ENCODE peak calls at places on chromosomes 6 and 20, in eight cellular contexts. U is stomach, D is choroid plexus epithelial cell, R is HFFc6, A is fibroblast of villous mesenchyme, M is natural killer cell, H is breast epithelium, J is WTC11. F is an unnamed sample.

GRCh38 chr6:135331002-135331401 is 149.9 kb downstream of the MYB start:
- DNase-seq in U (no peak), J (no peak), M (no peak), R (peak), H (no peak), D (peak), A (no peak), F (peak)

GRCh38 chr6:150857906-150858365 is 7.6 kb upstream of the MTHFD1L start:
- DNase-seq in R (no peak), M (no peak), D (no peak), U (no peak), H (no peak), A (no peak), J (no peak), F (no peak)

GRCh38 chr6:13767121-13767794 is 47.1 kb downstream of the MCUR1 start:
- DNase-seq in M (no peak), A (peak), D (peak), J (peak), H (no peak), R (peak), U (no peak), F (peak)

GRCh38 chr6:144007779-144008500 is at the start of gene PLAGL1:
- DNase-seq in J (peak), A (peak), H (no peak), D (peak), M (no peak), R (peak), U (peak), F (peak)

GRCh38 chr6:121549741-121550140 is 114.3 kb downstream of the GJA1 start:
- DNase-seq in U (no peak), M (no peak), R (peak), H (no peak), A (peak), J (no peak), D (peak), F (no peak)

GRCh38 chr6:32108094-32108627 is 977 bp downstream of the TNXB start:
- DNase-seq in H (peak), M (no peak), U (peak), R (peak), A (peak), J (no peak), D (peak), F (no peak)

GRCh38 chr20:62918830-62919229 is 7.5 kb downstream of the DIDO1 start:
- DNase-seq in H (no peak), U (no peak), M (no peak), J (peak), A (no peak), D (no peak), R (no peak), F (no peak)

GRCh38 chr20:51042064-51042463 is 19.2 kb upstream of the KCNG1 start:
- DNase-seq in R (no peak), J (no peak), M (no peak), H (no peak), A (no peak), U (no peak), D (no peak), F (no peak)

GRCh38 chr6:138769102-138769676 is 4.4 kb upstream of the CCDC28A start:
- DNase-seq in U (no peak), R (no peak), H (no peak), J (no peak), D (no peak), A (peak), M (no peak), F (no peak)

GRCh38 chr20:17849901-17850673 is 118.5 kb downstream of the SNX5 start:
- DNase-seq in R (peak), J (no peak), A (peak), D (peak), H (no peak), U (peak), M (no peak), F (no peak)

GRCh38 chr6:45072673-45073072 is 255.5 kb upstream of the RUNX2 start:
- DNase-seq in M (no peak), A (no peak), H (no peak), D (no peak), J (no peak), R (no peak), U (no peak), F (no peak)

GRCh38 chr20:62088258-62089127 is 22.8 kb upstream of the TAF4 start:
- DNase-seq in U (no peak), J (no peak), M (no peak), A (peak), R (peak), H (no peak), D (peak), F (no peak)

GRCh38 chr20:24981282-24981681 is 11.3 kb downstream of the APMAP start:
- DNase-seq in J (no peak), R (no peak), A (no peak), U (no peak), M (no peak), D (no peak), H (no peak), F (no peak)

GRCh38 chr20:63500151-63500901 is 1.4 kb upstream of the EEF1A2 start:
- DNase-seq in M (no peak), U (no peak), J (no peak), A (no peak), H (no peak), D (no peak), R (no peak), F (no peak)

GRCh38 chr6:158452191-158452590 is 107.7 kb upstream of the TMEM181 start:
- DNase-seq in M (no peak), U (no peak), D (no peak), A (no peak), H (no peak), R (no peak), J (no peak), F (no peak)

GRCh38 chr6:39344821-39345280 is 22.3 kb upstream of the KCNK16 start:
- DNase-seq in U (no peak), J (peak), A (no peak), D (peak), R (no peak), M (no peak), H (no peak), F (no peak)

GRCh38 chr6:74284266-74284665 is 588.3 kb downstream of the CD109 start:
- DNase-seq in H (no peak), D (no peak), A (peak), M (no peak), U (no peak), J (no peak), R (no peak), F (no peak)
- TF ChIP-seq CTCF in H (no peak), D (no peak), A (no peak), M (no peak), U (no peak), J (no peak), R (no peak), F (no peak)

DNA sequence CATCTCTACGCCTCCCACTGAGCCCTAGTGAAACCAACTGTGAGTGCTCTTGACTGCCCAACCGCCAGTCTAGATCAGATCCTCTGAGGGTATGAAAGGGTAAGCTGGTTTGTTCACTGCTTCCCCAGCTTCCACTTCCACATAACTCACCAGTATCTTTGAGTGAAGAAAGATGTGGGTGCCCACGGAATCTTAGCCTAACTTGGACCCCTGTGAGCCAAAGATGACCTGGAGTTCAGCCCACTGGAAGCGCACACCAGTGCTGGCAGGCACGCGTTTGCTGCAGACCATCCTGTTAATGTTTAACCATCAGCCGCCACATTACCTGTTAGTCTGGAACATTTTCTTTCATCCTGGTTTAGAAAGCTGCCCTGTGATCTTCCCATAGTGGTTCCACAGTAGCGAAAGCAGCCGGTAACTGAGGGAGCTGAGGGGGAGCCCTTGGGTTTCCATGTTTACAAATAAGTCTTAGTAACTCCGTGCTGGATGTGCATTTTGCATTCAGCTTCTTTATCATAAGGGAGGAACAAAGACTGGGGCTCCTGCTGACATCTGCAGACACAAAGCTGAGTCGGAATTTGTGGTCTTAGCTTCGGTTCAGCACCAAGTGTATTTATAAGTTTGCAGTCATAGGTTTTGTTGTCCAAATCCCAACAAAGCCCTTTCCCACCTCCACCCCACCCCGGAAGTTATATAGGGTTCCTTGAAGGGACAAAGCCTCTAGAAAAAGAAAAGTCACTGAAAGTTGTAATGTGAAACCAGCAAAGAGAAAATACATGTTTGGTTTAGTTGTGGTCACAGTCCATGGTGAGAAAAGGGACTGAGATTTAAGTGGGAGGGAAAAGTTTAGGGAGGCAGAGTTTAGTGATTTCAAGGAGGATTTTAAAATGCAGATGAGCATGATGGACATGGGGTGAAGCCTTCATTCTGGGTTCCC is 71.0 kb downstream of the SSR1 start:
- DNase-seq in H (no peak), A (peak), U (peak), D (peak), J (no peak), M (no peak), R (no peak), F (no peak)
- TF ChIP-seq CTCF in H (no peak), A (no peak), U (no peak), D (no peak), J (no peak), M (no peak), R (no peak), F (no peak)

GRCh38 chr6:118896339-118897136 is 2.6 kb downstream of the ASF1A start:
- DNase-seq in U (no peak), M (no peak), R (peak), H (no peak), J (no peak), A (peak), D (peak), F (peak)
- TF ChIP-seq CTCF in U (no peak), M (peak), R (peak), H (no peak), J (no peak), A (peak), D (peak), F (no peak)

GRCh38 chr20:20365593-20365992 is 2.3 kb upstream of the INSM1 start:
- DNase-seq in R (no peak), U (no peak), H (no peak), A (no peak), M (no peak), D (no peak), J (no peak), F (peak)

GRCh38 chr20:20364747-20365558 is 3.0 kb upstream of the INSM1 start:
- DNase-seq in M (no peak), A (no peak), J (peak), R (no peak), H (no peak), U (no peak), D (no peak), F (no peak)

GRCh38 chr20:20362774-20363435 is 5.0 kb upstream of the INSM1 start:
- DNase-seq in A (no peak), M (no peak), J (peak), D (no peak), U (no peak), H (no peak), R (no peak), F (peak)

GRCh38 chr20:20363449-20364015 is 4.4 kb upstream of the INSM1 start:
- DNase-seq in R (no peak), H (no peak), J (peak), D (no peak), M (no peak), A (no peak), U (no peak), F (peak)

GRCh38 chr20:20364016-20364746 is 3.7 kb upstream of the INSM1 start:
- DNase-seq in D (no peak), J (peak), R (no peak), M (no peak), H (no peak), U (no peak), A (no peak), F (peak)
- TF ChIP-seq CTCF in D (no peak), J (no peak), R (no peak), M (no peak), H (no peak), U (no peak), A (no peak), F (no peak)

DNA sequence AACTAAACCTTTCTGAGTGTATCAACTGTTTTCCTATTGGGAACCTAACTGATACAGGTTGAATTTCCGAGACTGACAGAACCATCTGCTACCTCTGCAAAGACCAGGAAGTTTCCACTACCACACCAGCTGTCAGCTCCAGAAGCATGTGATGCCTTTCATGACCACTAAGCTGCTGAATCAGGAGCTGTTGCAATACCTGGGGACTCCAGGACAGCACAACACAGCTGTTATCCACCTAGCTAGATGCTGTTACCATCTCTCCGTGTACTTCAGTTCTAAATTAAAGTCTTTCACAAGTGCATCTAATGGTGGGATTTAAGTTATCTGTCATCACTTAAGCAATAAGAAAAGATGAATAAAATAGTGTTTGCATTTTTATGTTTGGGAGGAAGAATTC is 158.2 kb upstream of the IMPG1 start:
- DNase-seq in D (no peak), M (no peak), H (no peak), A (no peak), J (peak), R (no peak), U (no peak), F (no peak)
- TF ChIP-seq CTCF in D (no peak), M (no peak), H (no peak), A (no peak), J (no peak), R (no peak), U (no peak), F (no peak)

F was measured in GM20000.